ENCODE peak calls at places on chromosomes 2 and 18, in eight cellular contexts. Z is heart right ventricle, V is uterus, G is A549, P is psoas muscle, Q is mammary epithelial cell, R is PC-3, L is fibroblast of lung. Y is an unnamed sample.

GRCh38 chr2:195520671-195521155 is 136.3 kb upstream of the SLC39A10 start:
- DNase-seq in Z (no peak), V (no peak), G (peak; percentile 90), P (no peak), Q (peak; percentile 29), R (peak; percentile 75), L (peak; percentile 97), Y (no peak)

GRCh38 chr18:24588440-24588839 is 128.0 kb downstream of the HRH4 start:
- DNase-seq in Z (no peak), V (no peak), G (no peak), P (no peak), Q (no peak), R (no peak), L (no peak), Y (no peak)

GRCh38 chr2:38380397-38381130 is 3.5 kb upstream of the ATL2 start:
- DNase-seq in Z (no peak), V (no peak), G (no peak), P (no peak), Q (no peak), R (no peak), L (no peak), Y (no peak)

GRCh38 chr2:208010501-208010900 is 14.8 kb downstream of the PLEKHM3 start:
- DNase-seq in Z (no peak), V (no peak), G (no peak), P (no peak), Q (no peak), R (no peak), L (no peak), Y (no peak)

GRCh38 chr2:189137519-189137918 is 42.0 kb downstream of the COL5A2 start:
- DNase-seq in Z (no peak), V (no peak), G (no peak), P (peak; percentile 12), Q (no peak), R (no peak), L (no peak), Y (no peak)

GRCh38 chr2:86072271-86072858 is 33.3 kb downstream of the POLR1A start:
- DNase-seq in Z (peak; percentile 64), V (peak; percentile 53), G (no peak), P (peak; percentile 71), Q (no peak), R (no peak), L (peak; percentile 45), Y (peak; percentile 98)

GRCh38 chr2:3505771-3506170 is 13.6 kb downstream of the ADI1 start:
- DNase-seq in Z (no peak), V (no peak), G (no peak), P (no peak), Q (no peak), R (no peak), L (no peak), Y (no peak)

GRCh38 chr18:37420315-37420880 is 145.2 kb downstream of the CELF4 start:
- DNase-seq in Z (no peak), V (no peak), G (no peak), P (no peak), Q (peak; percentile 12), R (no peak), L (peak; percentile 8), Y (no peak)

GRCh38 chr2:974454-974853 is 23.8 kb downstream of the SNTG2 start:
- DNase-seq in Z (peak; percentile 23), V (no peak), G (no peak), P (no peak), Q (no peak), R (no peak), L (no peak), Y (no peak)

GRCh38 chr2:173427887-173428683 is 73.4 kb downstream of the CDCA7 start:
- DNase-seq in Z (peak; percentile 62), V (peak; percentile 67), G (no peak), P (peak; percentile 31), Q (peak; percentile 96), R (peak; percentile 73), L (peak; percentile 84), Y (no peak)

GRCh38 chr2:207632575-207633492 is 7.6 kb upstream of the METTL21A start:
- DNase-seq in Z (no peak), V (no peak), G (peak; percentile 44), P (no peak), Q (peak; percentile 86), R (peak; percentile 97), L (peak; percentile 61), Y (no peak)

GRCh38 chr2:101667823-101668222 is 29.7 kb upstream of the MAP4K4 start:
- DNase-seq in Z (no peak), V (no peak), G (no peak), P (no peak), Q (no peak), R (no peak), L (no peak), Y (no peak)

GRCh38 chr2:75146903-75147332 is 52.4 kb downstream of the TACR1 start:
- DNase-seq in Z (no peak), V (no peak), G (no peak), P (no peak), Q (no peak), R (no peak), L (peak; percentile 13), Y (no peak)

GRCh38 chr2:8481463-8482009 is 200.3 kb upstream of the ID2 start:
- DNase-seq in Z (no peak), V (no peak), G (no peak), P (no peak), Q (no peak), R (peak; percentile 16), L (no peak), Y (peak; percentile 4)

GRCh38 chr2:131042161-131042775 is 51.0 kb downstream of the FAM168B start:
- DNase-seq in Z (no peak), V (no peak), G (no peak), P (no peak), Q (peak; percentile 27), R (peak; percentile 23), L (no peak), Y (no peak)

GRCh38 chr18:68803371-68803770 is 5.5 kb downstream of the CCDC102B start:
- DNase-seq in Z (peak; percentile 72), V (peak; percentile 49), G (no peak), P (peak; percentile 40), Q (no peak), R (no peak), L (peak; percentile 90), Y (peak; percentile 77)

GRCh38 chr2:107801498-107801897 is 25.2 kb upstream of the RGPD4 start:
- DNase-seq in Z (no peak), V (no peak), G (no peak), P (no peak), Q (no peak), R (no peak), L (no peak), Y (no peak)

GRCh38 chr2:104118889-104119288 is 735.0 kb upstream of the POU3F3 start:
- DNase-seq in Z (no peak), V (no peak), G (no peak), P (no peak), Q (no peak), R (no peak), L (no peak), Y (no peak)

GRCh38 chr2:27954771-27955384 is 64.3 kb downstream of the BABAM2 start:
- DNase-seq in Z (peak; percentile 51), V (peak; percentile 63), G (peak; percentile 60), P (peak; percentile 59), Q (peak; percentile 92), R (peak; percentile 94), L (peak; percentile 100), Y (peak; percentile 83)

DNA sequence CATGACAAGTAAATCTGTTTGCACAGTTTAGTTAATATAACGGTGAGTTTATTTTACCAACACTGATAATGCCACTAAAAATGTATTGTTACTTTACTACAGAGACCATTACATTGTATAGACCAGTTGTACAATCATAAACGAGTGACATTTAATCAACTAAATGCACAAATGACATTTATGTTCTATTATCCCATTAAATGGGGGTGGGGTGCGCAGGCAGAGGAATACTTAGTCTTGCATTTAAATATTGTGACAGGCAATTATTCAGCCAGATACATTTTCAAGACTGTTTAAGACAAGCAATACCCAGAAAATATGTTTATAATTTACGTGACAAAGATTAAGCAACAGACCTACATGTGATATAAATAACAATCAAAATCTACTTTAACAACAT is 72.0 kb upstream of the CHAC2 start:
- DNase-seq in Z (no peak), V (no peak), G (no peak), P (no peak), Q (no peak), R (no peak), L (no peak), Y (no peak)
- H3K4me1 ChIP-seq in Z (no peaks in the 10 kb centered on the region), V (no peaks in the 10 kb centered on the region), G (no peaks in the 10 kb centered on the region), P (no peaks in the 10 kb centered on the region), Q (no peaks in the 10 kb centered on the region), R (no peaks in the 10 kb centered on the region), L (no peaks in the 10 kb centered on the region), Y (no peaks in the 10 kb centered on the region)

GRCh38 chr18:76386886-76387285 is 108.2 kb downstream of the ZNF516 start:
- DNase-seq in Z (no peak), V (peak; percentile 11), G (no peak), P (no peak), Q (no peak), R (no peak), L (no peak), Y (peak; percentile 53)
- H3K27ac ChIP-seq in Z (no peak overlapping the region), V (no peak overlapping the region), G (no peak overlapping the region), P (no peak overlapping the region), Q (no peak overlapping the region), R (no peak overlapping the region), L (no peak overlapping the region), Y (no peak overlapping the region)

GRCh38 chr18:72013512-72013911 is 530.6 kb downstream of the CBLN2 start:
- DNase-seq in Z (no peak), V (no peak), G (no peak), P (no peak), Q (no peak), R (peak; percentile 50), L (peak; percentile 2), Y (no peak)
- TF ChIP-seq CTCF in Z (no peak), V (no peak), G (no peak), P (no peak), Q (no peak), R (no peak), L (no peak), Y (no peak)

DNA sequence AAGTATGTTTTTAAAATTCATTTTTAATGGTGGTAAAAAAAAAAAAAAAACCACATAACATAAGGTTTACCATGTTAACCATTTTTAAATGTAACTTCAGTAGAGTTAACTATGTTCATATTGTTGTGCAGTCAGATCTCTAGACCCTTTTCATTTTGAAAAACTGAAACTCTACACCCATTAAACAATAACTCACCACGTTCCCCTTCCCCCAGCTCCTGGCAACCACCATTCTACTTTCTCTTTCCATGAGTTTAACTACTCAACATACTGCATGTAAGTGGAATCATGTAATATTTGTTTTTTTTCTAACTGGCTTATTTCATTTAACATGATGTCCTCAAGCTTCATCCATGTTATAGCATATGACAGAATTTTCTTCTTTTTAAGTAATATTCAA is 90.8 kb downstream of the SPTBN1 start:
- DNase-seq in Z (no peak), V (no peak), G (no peak), P (no peak), Q (no peak), R (no peak), L (no peak), Y (no peak)
- H3K4me1 ChIP-seq in Z (peaks cover 78% of the 10 kb centered on the region), V (peaks cover 2% of the 10 kb centered on the region), G (peaks cover 63% of the 10 kb centered on the region), P (peaks cover 17% of the 10 kb centered on the region), Q (peaks cover 30% of the 10 kb centered on the region), R (peaks cover 31% of the 10 kb centered on the region), L (peaks cover 5% of the 10 kb centered on the region), Y (no peaks in the 10 kb centered on the region)

GRCh38 chr2:60535392-60536312 is 17.8 kb downstream of the BCL11A start:
- DNase-seq in Z (no peak), V (no peak), G (no peak), P (no peak), Q (no peak), R (no peak), L (no peak), Y (no peak)
- H3K27ac ChIP-seq in Z (peak overlapping the region; percentile 55), V (no peak overlapping the region), G (no peak overlapping the region), P (no peak overlapping the region), Q (no peak overlapping the region), R (no peak overlapping the region), L (no peak overlapping the region), Y (no peak overlapping the region)